ENCODE peak calls at places on chromosomes 1 and 21, in eight cellular contexts. J, Y, T, S, H, D, B and O are unnamed samples.

GRCh38 chr21:28884481-28884880 is 108.2 kb downstream of the LTN1 start:
- DNase-seq in Y (no peak), S (peak), B (peak), H (no peak), J (no peak), D (no peak), T (no peak), O (no peak)

GRCh38 chr1:159994896-159995295 is 36.9 kb downstream of the PIGM start:
- DNase-seq in Y (no peak), J (no peak), B (no peak), S (no peak), T (no peak), H (no peak), D (no peak), O (no peak)

GRCh38 chr1:232327296-232327695 is 302.6 kb downstream of the SIPA1L2 start:
- DNase-seq in T (no peak), J (no peak), Y (no peak), S (no peak), H (no peak), D (no peak), B (no peak), O (no peak)

GRCh38 chr1:182616130-182617074 is 12.2 kb upstream of the RGS16 start:
- DNase-seq in J (peak), S (peak), D (peak), Y (peak), B (no peak), H (peak), T (peak), O (peak)

GRCh38 chr1:153352523-153352922 is 3.9 kb upstream of the PGLYRP4 start:
- DNase-seq in D (peak), Y (peak), H (peak), S (peak), T (peak), B (peak), J (peak), O (peak)

GRCh38 chr1:214660900-214661299 is 57.9 kb downstream of the CENPF start:
- DNase-seq in B (no peak), T (no peak), D (peak), H (no peak), Y (no peak), J (peak), S (no peak), O (no peak)

GRCh38 chr1:24768873-24769605 is 23.8 kb downstream of the CLIC4 start:
- DNase-seq in T (no peak), Y (no peak), B (no peak), D (no peak), H (no peak), J (no peak), S (no peak), O (no peak)

GRCh38 chr1:48725331-48725730 is 51.4 kb downstream of the BEND5 start:
- DNase-seq in D (no peak), J (no peak), S (no peak), T (no peak), Y (no peak), H (no peak), B (no peak), O (no peak)

GRCh38 chr1:12452262-12452661 is 165.7 kb downstream of the DHRS3 start:
- DNase-seq in S (no peak), J (no peak), D (no peak), B (no peak), Y (no peak), T (no peak), H (no peak), O (no peak)